ENCODE peak calls at places on chromosomes 11 and 22, in seven cellular contexts. K is HCT116; J is colonic mucosa; A is CD4-positive, alpha-beta T cell; I is NB4; V is prostate gland; U is upper lobe of right lung. D is an unnamed sample.

GRCh38 chr11:1939006-1939626 is 8.0 kb upstream of the MRPL23 start:
- DNase-seq in V (no peak), U (peak; percentile 42), A (no peak), I (no peak), J (no peak), K (no peak), D (peak; percentile 43)

GRCh38 chr11:36240746-36241295 is 48.4 kb downstream of the COMMD9 start:
- DNase-seq in U (no peak), V (no peak), I (no peak), J (no peak), K (no peak), A (no peak), D (no peak)

GRCh38 chr11:65859812-65860277 is 388 bp upstream of the MUS81 start:
- DNase-seq in K (no peak), U (no peak), A (peak; percentile 25), I (no peak), V (no peak), J (no peak), D (no peak)

GRCh38 chr22:45246060-45246985 is 5.6 kb upstream of the KIAA0930 start:
- DNase-seq in U (no peak), V (peak; percentile 67), A (no peak), I (no peak), K (peak; percentile 92), J (peak; percentile 87), D (no peak)

GRCh38 chr11:69951821-69952590 is 126.1 kb upstream of the ANO1 start:
- DNase-seq in I (no peak), U (no peak), K (no peak), V (no peak), A (no peak), J (no peak), D (no peak)

GRCh38 chr22:29257751-29258181 is 10.0 kb downstream of the RHBDD3 start:
- DNase-seq in I (no peak), J (no peak), K (no peak), A (no peak), U (no peak), V (no peak), D (no peak)

GRCh38 chr22:46062971-46063631 is 86.1 kb upstream of the WNT7B start:
- DNase-seq in V (no peak), A (no peak), U (peak; percentile 54), K (no peak), I (no peak), J (no peak), D (no peak)

GRCh38 chr11:64296830-64297721 is 3.1 kb upstream of the CATSPERZ start:
- DNase-seq in K (no peak), J (no peak), U (no peak), I (no peak), A (no peak), V (no peak), D (no peak)

GRCh38 chr22:22558071-22558971 is 744 bp downstream of the PRAME start:
- DNase-seq in V (no peak), I (no peak), K (no peak), U (no peak), A (no peak), J (no peak), D (no peak)

GRCh38 chr11:69172674-69173073 is 16.9 kb downstream of the SMIM38 start:
- DNase-seq in U (peak; percentile 30), K (peak; percentile 19), I (peak; percentile 50), V (no peak), A (no peak), J (no peak), D (no peak)

GRCh38 chr22:31616315-31616980 is 45.6 kb downstream of the PISD start:
- DNase-seq in A (no peak), J (no peak), U (peak; percentile 77), K (no peak), V (no peak), I (peak; percentile 54), D (no peak)

GRCh38 chr22:30874431-30875370 is 93.9 kb downstream of the MORC2 start:
- DNase-seq in A (no peak), V (no peak), J (no peak), K (no peak), U (peak; percentile 27), I (no peak), D (no peak)

GRCh38 chr11:110425751-110426545 is 3.8 kb upstream of the FDX1 start:
- DNase-seq in U (no peak), K (no peak), A (no peak), V (no peak), I (peak; percentile 94), J (no peak), D (no peak)
- TF ChIP-seq CTCF in U (no peak), K (no peak), A (no peak), V (no peak), I (no peak), J (no peak), D (no peak)

GRCh38 chr11:67543585-67543984 is 20.3 kb upstream of the CABP2 start:
- DNase-seq in K (no peak), A (no peak), V (no peak), U (no peak), I (no peak), J (peak; percentile 53), D (no peak)

GRCh38 chr11:67544591-67545242 is 21.5 kb upstream of the CABP2 start:
- DNase-seq in V (no peak), A (no peak), I (no peak), U (no peak), K (no peak), J (peak; percentile 80), D (no peak)

GRCh38 chr11:67546852-67547251 is 23.6 kb upstream of the CABP2 start:
- DNase-seq in U (no peak), I (no peak), J (no peak), A (no peak), V (no peak), K (no peak), D (no peak)

GRCh38 chr11:67542971-67543370 is 19.7 kb upstream of the CABP2 start:
- DNase-seq in A (no peak), V (no peak), J (peak; percentile 55), I (no peak), K (no peak), U (no peak), D (no peak)

GRCh38 chr11:67545280-67545679 is 22.0 kb upstream of the CABP2 start:
- DNase-seq in V (no peak), K (no peak), U (no peak), I (no peak), A (no peak), J (peak; percentile 88), D (no peak)
- TF ChIP-seq CTCF in V (no peak), K (no peak), U (no peak), I (no peak), A (no peak), J (no peak), D (no peak)

DNA sequence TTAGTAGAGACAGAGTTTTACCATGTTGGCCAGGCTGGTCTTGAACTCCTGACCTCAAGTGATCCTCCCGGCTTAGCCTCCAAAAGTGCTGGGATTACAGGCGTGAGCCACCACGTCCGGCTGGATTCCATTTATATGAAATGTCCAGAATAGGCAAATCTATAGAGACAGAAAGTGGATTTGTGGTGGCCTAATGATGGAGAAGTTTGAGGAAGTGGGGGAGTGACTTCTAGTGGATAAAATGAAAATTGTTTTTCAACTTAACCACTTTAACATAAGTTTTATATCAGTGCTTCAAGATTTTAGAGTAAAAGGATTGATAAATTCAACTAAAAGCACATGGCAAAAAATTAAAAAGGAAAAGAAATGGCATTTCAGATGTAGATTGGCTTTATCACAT is 66.2 kb downstream of the HIPK3 start:
- DNase-seq in V (no peak), J (no peak), A (no peak), U (no peak), K (no peak), I (peak; percentile 28), D (no peak)
- TF ChIP-seq CTCF in V (no peak), J (no peak), A (no peak), U (no peak), K (no peak), I (no peak), D (no peak)

GRCh38 chr11:57763568-57763967 is 2.0 kb downstream of the CTNND1 start:
- DNase-seq in J (peak; percentile 41), U (no peak), I (no peak), A (no peak), K (no peak), V (peak; percentile 15), D (no peak)
- TF ChIP-seq CTCF in J (peak; percentile 20), U (peak; percentile 35), I (no peak), A (no peak), K (no peak), V (no peak), D (no peak)

GRCh38 chr11:12961615-12962014 is 47.5 kb upstream of the RASSF10 start:
- DNase-seq in A (no peak), I (no peak), U (no peak), K (no peak), J (no peak), V (no peak), D (no peak)
- TF ChIP-seq CTCF in A (no peak), I (no peak), U (no peak), K (peak; percentile 38), J (no peak), V (no peak), D (no peak)

GRCh38 chr11:110373061-110373702 is 56.6 kb upstream of the FDX1 start:
- DNase-seq in J (no peak), U (no peak), A (no peak), I (peak; percentile 27), K (no peak), V (no peak), D (no peak)

GRCh38 chr11:110366234-110366633 is 63.5 kb upstream of the FDX1 start:
- DNase-seq in I (no peak), U (peak; percentile 88), A (no peak), K (no peak), V (peak; percentile 39), J (no peak), D (no peak)

GRCh38 chr11:110362916-110363574 is 66.6 kb upstream of the RDX start:
- DNase-seq in K (peak; percentile 34), I (no peak), U (no peak), J (no peak), V (no peak), A (no peak), D (peak; percentile 28)

GRCh38 chr11:110367571-110367970 is 62.2 kb upstream of the FDX1 start:
- DNase-seq in J (no peak), V (no peak), I (no peak), U (no peak), A (no peak), K (no peak), D (no peak)
- TF ChIP-seq CTCF in J (no peak), V (no peak), I (no peak), U (peak; percentile 24), A (no peak), K (peak; percentile 59), D (no peak)

GRCh38 chr11:45071232-45071631 is 75.2 kb upstream of the PRDM11 start:
- DNase-seq in K (no peak), I (no peak), J (no peak), V (no peak), A (no peak), U (no peak), D (no peak)
- TF ChIP-seq CTCF in K (no peak), I (no peak), J (no peak), V (no peak), A (no peak), U (no peak), D (no peak)

GRCh38 chr11:22707119-22707899 is 40.9 kb downstream of the GAS2 start:
- DNase-seq in K (no peak), J (no peak), V (no peak), I (no peak), A (no peak), U (no peak), D (no peak)
- TF ChIP-seq CTCF in K (no peak), J (no peak), V (no peak), I (no peak), A (no peak), U (no peak), D (no peak)